ENCODE peak calls at places on chromosome 2, in five cellular contexts. N, E, Z, C and B are unnamed samples.

GRCh38 chr2:128521482-128521881 is 202.8 kb upstream of the HS6ST1 start:
- DNase-seq in N (no peak), E (no peak), Z (no peak), C (no peak), B (no peak)

GRCh38 chr2:217438136-217438535 is 564.7 kb downstream of the TNS1 start:
- DNase-seq in N (no peak), E (no peak), Z (no peak), C (no peak), B (no peak)

GRCh38 chr2:8650256-8650655 is 31.6 kb upstream of the ID2 start:
- DNase-seq in N (no peak), E (no peak), Z (no peak), C (no peak), B (no peak)

GRCh38 chr2:120735750-120736170 is at the start of gene GLI2:
- DNase-seq in N (peak), E (peak), Z (peak), C (no peak), B (peak)

GRCh38 chr2:170087394-170087793 is 90.6 kb upstream of the MYO3B start:
- DNase-seq in N (no peak), E (peak), Z (no peak), C (no peak), B (no peak)

GRCh38 chr2:199463000-199463692 is 5.4 kb upstream of the SATB2 start:
- DNase-seq in N (no peak), E (peak), Z (no peak), C (no peak), B (peak)

GRCh38 chr2:210626849-210627248 is 70.5 kb downstream of the CPS1 start:
- DNase-seq in N (peak), E (peak), Z (no peak), C (no peak), B (no peak)

GRCh38 chr2:75698928-75699327 is 11.8 kb downstream of the GCFC2 start:
- DNase-seq in N (peak), E (peak), Z (no peak), C (no peak), B (no peak)

GRCh38 chr2:229164545-229165249 is 106.4 kb downstream of the PID1 start:
- DNase-seq in N (no peak), E (peak), Z (no peak), C (no peak), B (no peak)

GRCh38 chr2:191636235-191636543 is 41.7 kb upstream of the NABP1 start:
- DNase-seq in N (peak), E (peak), Z (no peak), C (no peak), B (no peak)

GRCh38 chr2:128105072-128105471 is 14.1 kb downstream of the UGGT1 start:
- DNase-seq in N (no peak), E (no peak), Z (no peak), C (no peak), B (no peak)

GRCh38 chr2:86685351-86685750 is 34.7 kb upstream of the RMND5A start:
- DNase-seq in N (no peak), E (no peak), Z (no peak), C (no peak), B (no peak)

GRCh38 chr2:215619022-215619958 is 183.4 kb upstream of the FN1 start:
- DNase-seq in N (peak), E (peak), Z (peak), C (no peak), B (peak)

GRCh38 chr2:216634317-216635148 is 1.3 kb downstream of the IGFBP2 start:
- DNase-seq in N (no peak), E (no peak), Z (no peak), C (no peak), B (peak)

GRCh38 chr2:143152219-143152618 is 23.0 kb downstream of the ARHGAP15 start:
- DNase-seq in N (no peak), E (no peak), Z (no peak), C (no peak), B (no peak)

GRCh38 chr2:177784449-177784845 is 288.1 kb downstream of the PDE11A start:
- DNase-seq in N (no peak), E (peak), Z (no peak), C (no peak), B (no peak)

GRCh38 chr2:199659207-199659606 is 191.8 kb downstream of the FTCDNL1 start:
- DNase-seq in N (no peak), E (peak), Z (peak), C (no peak), B (peak)

GRCh38 chr2:172437419-172438063 is 10.2 kb downstream of the ITGA6 start:
- DNase-seq in N (no peak), E (no peak), Z (no peak), C (peak), B (no peak)

GRCh38 chr2:142176941-142177340 is 46.1 kb upstream of the LRP1B start:
- DNase-seq in N (no peak), E (no peak), Z (no peak), C (no peak), B (peak)

GRCh38 chr2:105126353-105126752 is 88.5 kb downstream of the MRPS9 start:
- DNase-seq in N (no peak), E (no peak), Z (no peak), C (no peak), B (no peak)

GRCh38 chr2:227865281-227865680 is 6.2 kb upstream of the DAW1 start:
- DNase-seq in N (no peak), E (no peak), Z (no peak), C (no peak), B (no peak)

GRCh38 chr2:220224711-220225519 is 597.5 kb downstream of the SLC4A3 start:
- DNase-seq in N (no peak), E (peak), Z (no peak), C (no peak), B (no peak)

GRCh38 chr2:85129861-85130260 is 3.3 kb upstream of the TCF7L1 start:
- DNase-seq in N (no peak), E (no peak), Z (no peak), C (no peak), B (no peak)

GRCh38 chr2:11396690-11396985 is 52.2 kb upstream of the ROCK2 start:
- DNase-seq in N (no peak), E (no peak), Z (no peak), C (no peak), B (no peak)

GRCh38 chr2:97970300-97971060 is 25.3 kb downstream of the TMEM131 start:
- DNase-seq in N (peak), E (no peak), Z (no peak), C (no peak), B (no peak)

GRCh38 chr2:174939046-174939445 is 66.1 kb downstream of the CHN1 start:
- DNase-seq in N (no peak), E (peak), Z (no peak), C (no peak), B (no peak)

GRCh38 chr2:24613154-24613814 is 122.2 kb downstream of the NCOA1 start:
- DNase-seq in N (peak), E (peak), Z (peak), C (peak), B (no peak)

GRCh38 chr2:142586693-142587432 is 290.6 kb upstream of the KYNU start:
- DNase-seq in N (peak), E (no peak), Z (no peak), C (no peak), B (no peak)

GRCh38 chr2:75047907-75048625 is 89.6 kb downstream of the POLE4 start:
- DNase-seq in N (no peak), E (peak), Z (no peak), C (no peak), B (no peak)

GRCh38 chr2:217393585-217394032 is 533.7 kb upstream of the TNP1 start:
- DNase-seq in N (no peak), E (peak), Z (no peak), C (no peak), B (no peak)

GRCh38 chr2:181074457-181074856 is 94.1 kb downstream of the UBE2E3 start:
- DNase-seq in N (no peak), E (peak), Z (no peak), C (no peak), B (no peak)

GRCh38 chr2:181072486-181072885 is 92.1 kb downstream of the UBE2E3 start:
- DNase-seq in N (no peak), E (peak), Z (no peak), C (no peak), B (no peak)

GRCh38 chr2:181073896-181074295 is 93.5 kb downstream of the UBE2E3 start:
- DNase-seq in N (no peak), E (peak), Z (no peak), C (no peak), B (no peak)

GRCh38 chr2:181076666-181077065 is 96.3 kb downstream of the UBE2E3 start:
- DNase-seq in N (no peak), E (no peak), Z (no peak), C (no peak), B (no peak)

DNA sequence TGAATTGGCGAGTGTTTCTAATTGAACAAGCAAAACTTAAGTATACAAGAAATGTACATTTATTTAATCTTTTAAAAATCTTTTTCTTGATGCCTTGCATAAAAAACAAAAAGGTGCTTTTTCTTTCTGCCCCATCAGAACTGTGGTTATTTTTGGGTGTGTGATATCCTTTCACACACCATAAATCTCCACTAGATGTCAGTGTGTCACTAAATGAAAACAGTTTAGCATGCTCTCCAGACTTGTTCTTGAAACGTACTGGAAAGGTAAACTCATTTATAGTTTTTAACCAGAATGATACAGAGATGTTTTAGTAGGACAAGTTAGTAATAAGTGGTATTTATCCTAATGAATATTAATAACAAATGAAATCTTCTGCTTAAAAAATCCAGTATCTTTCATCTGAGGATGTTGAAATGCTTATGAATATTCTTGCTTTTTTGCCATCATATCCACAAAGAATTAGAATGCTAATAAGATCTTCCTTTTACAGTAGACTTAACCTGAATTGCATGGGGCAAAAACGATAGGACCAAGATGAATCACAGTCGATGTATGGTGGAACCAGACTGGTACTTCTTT is 96.8 kb downstream of the UBE2E3 start:
- DNase-seq in N (peak), E (peak), Z (peak), C (peak), B (peak)
- TF ChIP-seq MXI1 in N (no peak), E (no peak), Z (no peak), C (no peak), B (no peak)

GRCh38 chr2:218985325-218986091 is 524 bp upstream of the FEV start:
- DNase-seq in N (no peak), E (no peak), Z (peak), C (no peak), B (peak)

GRCh38 chr2:218985021-218985324 is at the start of gene FEV:
- DNase-seq in N (no peak), E (no peak), Z (no peak), C (no peak), B (peak)

GRCh38 chr2:218983263-218983970 is 1.6 kb downstream of the FEV start:
- DNase-seq in N (no peak), E (no peak), Z (no peak), C (no peak), B (peak)

GRCh38 chr2:218983971-218984238 is 1.1 kb downstream of the FEV start:
- DNase-seq in N (no peak), E (no peak), Z (no peak), C (no peak), B (no peak)

GRCh38 chr2:218984239-218985020 is 554 bp downstream of the FEV start:
- DNase-seq in N (no peak), E (no peak), Z (no peak), C (no peak), B (peak)
- TF ChIP-seq MXI1 in N (no peak), E (no peak), Z (no peak), C (no peak), B (no peak)

GRCh38 chr2:2146220-2146619 is 184.9 kb downstream of the MYT1L start:
- DNase-seq in N (no peak), E (no peak), Z (no peak), C (no peak), B (no peak)

GRCh38 chr2:2149379-2149778 is 181.7 kb downstream of the MYT1L start:
- DNase-seq in N (no peak), E (no peak), Z (no peak), C (no peak), B (no peak)

GRCh38 chr2:2142350-2142749 is 188.7 kb downstream of the MYT1L start:
- DNase-seq in N (no peak), E (no peak), Z (peak), C (no peak), B (no peak)

GRCh38 chr2:2148776-2149175 is 182.3 kb downstream of the MYT1L start:
- DNase-seq in N (no peak), E (no peak), Z (no peak), C (no peak), B (no peak)

DNA sequence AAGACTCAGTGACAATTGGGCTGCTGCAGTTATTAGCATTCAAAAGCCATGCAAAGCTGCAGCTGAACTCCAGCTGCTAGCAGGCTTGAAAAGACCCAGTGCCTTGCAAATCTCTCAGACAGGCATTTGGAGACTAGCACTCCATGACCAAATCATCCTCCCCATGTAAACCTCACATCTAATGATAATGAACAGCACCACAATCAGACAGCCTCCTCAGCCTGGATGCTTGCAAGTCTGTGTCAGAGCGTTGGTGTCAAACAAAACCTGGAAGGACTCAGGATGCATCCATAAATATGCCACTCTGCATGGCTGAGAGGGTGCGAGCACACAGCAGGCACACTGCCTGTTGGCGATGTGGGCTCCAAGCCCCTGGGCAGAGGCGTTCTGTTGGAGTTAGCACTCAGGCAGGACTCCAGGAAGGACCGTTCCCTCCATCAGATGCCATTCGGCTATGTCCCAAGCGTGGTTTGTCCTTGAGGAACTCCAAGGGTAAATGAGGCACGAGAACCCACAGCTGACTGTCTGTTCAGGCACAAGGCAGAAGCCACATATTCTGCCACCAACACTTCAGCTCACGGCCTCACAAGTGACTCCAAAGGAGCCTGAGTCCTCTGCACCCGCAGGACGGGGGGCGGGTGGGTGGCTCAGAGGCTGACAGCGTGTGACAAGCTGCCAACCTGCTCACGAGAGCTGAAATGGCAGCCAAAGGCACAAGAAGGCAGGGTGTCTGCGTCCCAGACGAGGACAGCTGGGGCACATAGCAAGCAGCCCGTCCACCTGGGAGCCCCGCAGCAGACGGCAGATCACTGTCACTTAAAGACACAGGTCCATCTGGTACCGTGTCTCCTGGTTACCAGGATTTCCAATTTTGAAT is 183.8 kb downstream of the MYT1L start:
- DNase-seq in N (no peak), E (no peak), Z (no peak), C (no peak), B (no peak)
- TF ChIP-seq MXI1 in N (no peak), E (no peak), Z (no peak), C (no peak), B (no peak)

GRCh38 chr2:41610501-41611242 is 437.1 kb upstream of the PKDCC start:
- DNase-seq in N (no peak), E (peak), Z (no peak), C (no peak), B (no peak)
- TF ChIP-seq MXI1 in N (no peak), E (no peak), Z (no peak), C (no peak), B (peak)

GRCh38 chr2:1544478-1545069 is 131.3 kb downstream of the TPO start:
- DNase-seq in N (no peak), E (peak), Z (no peak), C (no peak), B (no peak)
- TF ChIP-seq MXI1 in N (no peak), E (no peak), Z (no peak), C (no peak), B (no peak)

GRCh38 chr2:136871424-136871823 is 106.1 kb downstream of the THSD7B start:
- DNase-seq in N (no peak), E (no peak), Z (no peak), C (no peak), B (no peak)

DNA sequence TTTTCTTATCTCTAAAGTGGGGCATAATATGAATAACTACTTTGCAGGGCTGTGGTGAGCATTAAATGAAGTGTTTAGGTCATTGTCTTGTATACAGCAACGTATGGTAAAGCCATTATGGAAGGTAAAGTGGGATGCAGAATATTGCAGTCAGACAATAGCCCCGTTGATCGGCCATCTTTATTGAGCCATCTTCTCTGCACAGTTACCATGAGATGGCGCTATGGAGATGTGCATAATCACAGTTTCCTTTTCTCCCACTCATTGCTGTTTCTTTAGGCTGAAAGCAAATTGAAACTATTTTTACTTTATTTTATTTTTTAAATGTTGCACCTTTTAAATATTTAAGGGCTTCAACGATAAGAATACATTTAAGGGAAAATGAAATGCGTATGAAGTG is 108.9 kb downstream of the THSD7B start:
- DNase-seq in N (peak), E (no peak), Z (peak), C (no peak), B (peak)
- TF ChIP-seq MXI1 in N (no peak), E (no peak), Z (no peak), C (no peak), B (no peak)

GRCh38 chr2:203893823-203894222 is 26.3 kb downstream of the CTLA4 start:
- DNase-seq in N (no peak), E (no peak), Z (no peak), C (no peak), B (no peak)

GRCh38 chr2:203892207-203892606 is 24.6 kb downstream of the CTLA4 start:
- DNase-seq in N (no peak), E (no peak), Z (no peak), C (no peak), B (no peak)

GRCh38 chr2:203890733-203891132 is 23.2 kb downstream of the CTLA4 start:
- DNase-seq in N (no peak), E (no peak), Z (no peak), C (no peak), B (no peak)

GRCh38 chr2:203893386-203893785 is 25.8 kb downstream of the CTLA4 start:
- DNase-seq in N (no peak), E (peak), Z (no peak), C (no peak), B (no peak)

GRCh38 chr2:203891474-203891873 is 23.9 kb downstream of the CTLA4 start:
- DNase-seq in N (no peak), E (no peak), Z (no peak), C (no peak), B (no peak)
- TF ChIP-seq MXI1 in N (no peak), E (no peak), Z (no peak), C (no peak), B (no peak)